ENCODE peak calls at places on chromosomes 2 and 18, in seven cellular contexts. U is dorsolateral prefrontal cortex, C is ovary, Z is neural progenitor cell, M is K562, N is tibial nerve, L is astrocyte. T is an unnamed sample. For H3K27me3, the result is how much of the 10 kb centered on the place peaks cover.

GRCh38 chr2:212725180-212725579 is 186.6 kb upstream of the ERBB4 start:
- DNase-seq in U (no peak), M (no peak), L (no peak), N (no peak), Z (no peak), C (no peak), T (no peak)

GRCh38 chr18:47397671-47398319 is 146.3 kb upstream of the SKOR2 start:
- DNase-seq in U (no peak), L (no peak), Z (peak), N (no peak), C (no peak), M (peak), T (no peak)

GRCh38 chr2:199806179-199806578 is 44.8 kb downstream of the FTCDNL1 start:
- DNase-seq in U (no peak), Z (no peak), N (no peak), L (peak), C (no peak), M (no peak), T (no peak)

GRCh38 chr18:35581555-35582309 is at the start of gene GALNT1:
- DNase-seq in N (no peak), L (no peak), M (peak), C (peak), U (no peak), Z (peak), T (no peak)

GRCh38 chr2:104321141-104321799 is 532.6 kb upstream of the POU3F3 start:
- DNase-seq in U (peak), M (no peak), Z (peak), N (no peak), C (no peak), L (no peak), T (no peak)

GRCh38 chr18:24118750-24119577 is 19.9 kb upstream of the CABYR start:
- DNase-seq in L (peak), U (peak), M (peak), Z (peak), N (peak), C (peak), T (peak)

GRCh38 chr2:46297546-46298271 is 502 bp downstream of the EPAS1 start:
- DNase-seq in C (peak), U (no peak), Z (peak), L (no peak), M (peak), N (no peak), T (no peak)

GRCh38 chr18:9209230-9209629 is 72.6 kb downstream of the ANKRD12 start:
- DNase-seq in Z (no peak), M (no peak), C (no peak), U (no peak), L (no peak), N (no peak), T (no peak)

GRCh38 chr2:113980946-113981345 is 91.1 kb downstream of the ACTR3 start:
- DNase-seq in U (no peak), C (no peak), N (no peak), L (peak), M (no peak), Z (no peak), T (no peak)

GRCh38 chr2:43490387-43490786 is 105.5 kb downstream of the THADA start:
- DNase-seq in C (no peak), L (no peak), U (no peak), N (no peak), M (no peak), Z (peak), T (no peak)

GRCh38 chr2:11876889-11877288 is 130.5 kb downstream of the LPIN1 start:
- DNase-seq in U (no peak), C (no peak), N (no peak), Z (no peak), M (no peak), L (no peak), T (no peak)

GRCh38 chr2:101873543-101873942 is 118.2 kb upstream of the IL1R2 start:
- DNase-seq in N (no peak), Z (no peak), U (no peak), L (no peak), M (peak), C (no peak), T (no peak)

GRCh38 chr2:111678651-111679050 is 205.3 kb downstream of the ANAPC1 start:
- DNase-seq in U (no peak), Z (no peak), M (no peak), N (no peak), C (no peak), L (peak), T (no peak)

GRCh38 chr2:16617282-16618266 is 48.1 kb downstream of the CYRIA start:
- DNase-seq in L (no peak), U (peak), M (peak), C (peak), Z (peak), N (no peak), T (no peak)

GRCh38 chr2:135471106-135471505 is 59.9 kb downstream of the ZRANB3 start:
- DNase-seq in N (no peak), Z (no peak), U (no peak), M (no peak), C (no peak), L (peak), T (no peak)

GRCh38 chr2:159083601-159084000 is 115.2 kb downstream of the TANC1 start:
- DNase-seq in L (peak), M (no peak), N (no peak), C (no peak), U (no peak), Z (no peak), T (no peak)

GRCh38 chr2:40169430-40169829 is 282.5 kb downstream of the SLC8A1 start:
- DNase-seq in L (no peak), Z (no peak), M (no peak), C (no peak), U (no peak), N (no peak), T (no peak)

GRCh38 chr2:229714736-229715541 is 584 bp upstream of the DNER start:
- DNase-seq in N (no peak), Z (peak), L (peak), C (no peak), M (peak), U (peak), T (peak)

GRCh38 chr2:144459937-144460336 is 60.0 kb downstream of the ZEB2 start:
- DNase-seq in L (peak), Z (no peak), C (no peak), N (no peak), U (no peak), M (no peak), T (no peak)

GRCh38 chr2:54212456-54212855 is 43.6 kb downstream of the TSPYL6 start:
- DNase-seq in Z (no peak), U (no peak), C (no peak), L (peak), M (no peak), N (no peak), T (peak)

GRCh38 chr2:158753561-158754302 is 41.4 kb upstream of the DAPL1 start:
- DNase-seq in N (no peak), L (peak), U (peak), Z (peak), C (peak), M (peak), T (no peak)

GRCh38 chr18:75823376-75823950 is 396.0 kb upstream of the SMIM21 start:
- DNase-seq in M (no peak), U (no peak), L (no peak), Z (no peak), C (no peak), N (no peak), T (no peak)

GRCh38 chr18:31041346-31042067 is 1.0 kb downstream of the DSC3 start:
- DNase-seq in Z (peak), N (no peak), L (no peak), M (no peak), U (no peak), C (no peak), T (no peak)

GRCh38 chr18:78891185-78891762 is 88.3 kb upstream of the SALL3 start:
- DNase-seq in M (no peak), C (no peak), N (no peak), U (no peak), L (no peak), Z (no peak), T (no peak)

GRCh38 chr18:36382854-36383253 is 85.3 kb downstream of the FHOD3 start:
- DNase-seq in Z (no peak), L (no peak), U (no peak), N (no peak), C (no peak), M (no peak), T (no peak)

GRCh38 chr2:43114210-43114609 is 112.2 kb downstream of the ZFP36L2 start:
- DNase-seq in L (peak), C (no peak), Z (no peak), U (no peak), N (no peak), M (no peak), T (no peak)

GRCh38 chr2:230668184-230668938 is 44.3 kb upstream of the CAB39 start:
- DNase-seq in U (peak), M (no peak), L (peak), N (no peak), C (no peak), Z (peak), T (no peak)

GRCh38 chr2:162403884-162404283 is 60.0 kb downstream of the GCA start:
- DNase-seq in M (no peak), C (no peak), L (peak), N (no peak), Z (no peak), U (no peak), T (no peak)

GRCh38 chr2:69577467-69578200 is 65.9 kb downstream of the AAK1 start:
- DNase-seq in M (no peak), N (no peak), L (no peak), C (no peak), U (no peak), Z (no peak), T (no peak)

GRCh38 chr2:192570786-192571185 is 376.1 kb upstream of the TMEFF2 start:
- DNase-seq in L (no peak), Z (no peak), C (no peak), U (no peak), N (no peak), M (no peak), T (no peak)

GRCh38 chr2:212424090-212424489 is 114.5 kb downstream of the ERBB4 start:
- DNase-seq in Z (no peak), N (no peak), C (no peak), U (no peak), M (no peak), L (no peak), T (no peak)

GRCh38 chr2:24857741-24858140 is 62.3 kb downstream of the ADCY3 start:
- DNase-seq in M (no peak), U (no peak), N (no peak), C (no peak), L (no peak), Z (no peak), T (no peak)

GRCh38 chr18:64055019-64055418 is 85.1 kb downstream of the SERPINB8 start:
- DNase-seq in M (no peak), N (no peak), U (no peak), L (no peak), Z (no peak), C (no peak), T (no peak)
- H3K27me3 ChIP-seq in M (under half), N (under half), U (under half), L (under half), Z (under half), C (under half), T (under half)

GRCh38 chr2:172995323-172996244 is 80.1 kb upstream of the MAP3K20 start:
- DNase-seq in N (no peak), M (no peak), U (no peak), Z (no peak), L (peak), C (peak), T (peak)
- TF ChIP-seq CTCF in N (no peak), M (no peak), U (no peak), Z (no peak), L (no peak), C (no peak), T (peak)

GRCh38 chr2:234955091-234955511 is 3.3 kb downstream of the SH3BP4 start:
- DNase-seq in N (no peak), U (no peak), M (no peak), L (no peak), C (no peak), Z (peak), T (no peak)

GRCh38 chr2:234955971-234956509 is 4.2 kb downstream of the SH3BP4 start:
- DNase-seq in N (no peak), M (no peak), C (no peak), U (no peak), Z (no peak), L (no peak), T (no peak)

GRCh38 chr2:234953116-234954031 is 1.6 kb downstream of the SH3BP4 start:
- DNase-seq in M (no peak), N (no peak), Z (peak), L (no peak), U (no peak), C (no peak), T (no peak)

GRCh38 chr2:234952270-234953115 is 676 bp downstream of the SH3BP4 start:
- DNase-seq in C (no peak), Z (peak), U (no peak), L (no peak), N (no peak), M (no peak), T (no peak)

GRCh38 chr2:234954551-234954992 is 2.8 kb downstream of the SH3BP4 start:
- DNase-seq in C (peak), Z (peak), N (no peak), L (peak), M (no peak), U (no peak), T (no peak)
- H3K4me3 ChIP-seq in C (peak), Z (peak), N (no peak), L (peak), M (no peak), U (peak), T (peak)

GRCh38 chr18:7803956-7804469 is 236.9 kb downstream of the PTPRM start:
- DNase-seq in L (no peak), U (no peak), N (no peak), M (no peak), Z (no peak), C (no peak), T (peak)
- H3K27me3 ChIP-seq in L (under half), U (under half), N (under half), M (under half), Z (under half), C (under half), T (under half)

GRCh38 chr2:166373105-166373504 is 2.6 kb downstream of the SCN9A start:
- DNase-seq in C (no peak), M (no peak), Z (no peak), N (no peak), L (no peak), U (no peak), T (no peak)
- TF ChIP-seq CTCF in C (no peak), M (no peak), Z (no peak), N (no peak), L (no peak), U (no peak), T (no peak)

DNA sequence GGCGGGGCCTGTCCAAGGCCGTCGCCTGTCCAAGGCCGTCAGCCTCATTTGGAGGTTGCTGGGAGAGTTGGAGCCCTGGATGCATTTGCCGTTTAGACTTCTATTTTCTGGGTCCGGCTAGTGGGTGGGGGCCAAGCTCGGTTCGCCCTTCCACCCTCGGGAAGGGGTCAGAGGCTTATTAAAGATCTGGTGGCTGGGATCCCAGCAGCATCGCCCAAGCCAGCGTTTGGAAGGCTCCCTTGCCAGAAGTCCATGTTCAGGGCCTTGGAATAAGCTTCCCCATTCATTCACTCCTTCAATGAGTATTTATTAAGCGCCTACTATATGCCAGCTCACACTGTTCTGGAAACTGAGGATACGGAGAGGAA is 516 bp upstream of the DOCK10 start:
- DNase-seq in C (no peak), L (no peak), U (no peak), M (no peak), N (no peak), Z (no peak), T (no peak)
- H3K4me3 ChIP-seq in C (peak), L (peak), U (peak), M (no peak), N (peak), Z (peak), T (peak)

GRCh38 chr2:498493-499178 is 178.6 kb downstream of the TMEM18 start:
- DNase-seq in Z (no peak), U (no peak), L (no peak), M (no peak), C (no peak), N (no peak), T (no peak)
- H3K27me3 ChIP-seq in Z (under half), U (under half), L (under half), M (under half), C (under half), N (under half), T (under half)

DNA sequence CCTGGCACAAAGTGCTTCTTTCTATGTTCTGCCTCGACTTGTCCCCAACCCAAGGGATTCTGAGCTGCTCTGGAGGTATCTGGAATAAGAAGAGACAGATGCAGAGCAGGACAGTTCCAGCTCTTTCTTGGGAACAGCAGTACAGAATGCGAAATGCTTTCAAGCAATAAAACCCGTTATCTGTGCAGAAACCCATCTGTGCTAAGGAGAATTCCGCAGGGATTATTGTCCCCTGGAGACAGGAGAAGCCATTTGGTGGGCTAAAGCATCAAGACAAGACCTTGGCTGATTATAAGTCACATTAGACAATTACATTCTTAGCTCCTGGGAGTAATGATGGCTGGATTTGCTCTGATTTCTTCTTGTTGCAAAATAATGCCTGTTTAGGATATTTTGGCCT is 185.4 kb upstream of the GLI2 start:
- DNase-seq in C (no peak), L (no peak), M (no peak), Z (no peak), N (no peak), U (no peak), T (no peak)
- TF ChIP-seq CTCF in C (no peak), L (no peak), M (no peak), Z (no peak), N (no peak), U (no peak), T (no peak)

DNA sequence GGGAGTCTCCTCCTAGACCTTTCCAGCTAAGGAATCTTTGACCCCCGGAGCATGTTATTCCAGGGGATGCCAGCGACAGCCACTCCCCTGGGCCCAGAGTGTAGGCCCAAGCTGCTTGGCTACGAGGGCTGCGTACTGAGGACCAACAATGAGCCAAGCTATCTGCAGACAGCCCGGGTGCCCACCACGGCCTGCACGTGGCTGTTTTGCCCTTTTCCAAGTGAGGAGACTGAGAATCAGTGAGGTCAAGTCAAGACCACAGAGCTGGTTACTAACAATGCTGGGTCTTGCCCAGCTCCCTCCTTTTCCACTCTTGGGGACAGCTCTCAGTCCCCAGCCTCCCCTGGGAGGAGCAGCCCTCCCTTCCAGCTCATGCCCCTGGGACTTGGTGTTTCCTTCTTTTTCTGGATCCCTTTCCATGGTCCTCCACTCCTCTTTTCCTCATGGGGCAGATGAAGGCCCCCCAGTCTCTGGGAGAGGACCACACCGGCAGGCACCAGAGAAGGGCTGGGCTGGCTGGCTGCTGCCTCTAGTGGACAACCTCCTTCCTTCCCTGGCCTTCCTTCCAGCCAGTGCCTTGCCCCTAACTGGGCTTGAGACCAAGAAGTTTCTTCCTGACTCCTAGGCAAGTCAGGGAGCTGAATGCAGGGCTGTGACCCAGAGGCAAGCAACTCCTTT is 550 bp upstream of the MALL start:
- DNase-seq in U (no peak), N (no peak), M (peak), L (peak), C (no peak), Z (peak), T (no peak)
- H3K4me3 ChIP-seq in U (peak), N (peak), M (no peak), L (peak), C (no peak), Z (peak), T (peak)

GRCh38 chr2:84323890-84324289 is 135.2 kb downstream of the SUCLG1 start:
- DNase-seq in M (no peak), N (no peak), Z (no peak), U (no peak), C (no peak), L (no peak), T (no peak)
- H3K27me3 ChIP-seq in M (under half), N (under half), Z (under half), U (under half), C (under half), L (under half), T (under half)

T was measured in kidney epithelial cell.